ENCODE peak calls at places on chromosomes 4 and X, in ten cellular contexts. O is hypothalamus; J is OCI-LY7; U is AG10803; Q is right atrium auricular region; E is naive thymus-derived CD8-positive, alpha-beta T cell; X is NCI-H2081; G is HCT116; H is SJCRH30; V is activated gamma-delta T cell treated with Interleukin-2 at 50 U/mL for 16 hours. P is an unnamed sample.

GRCh38 chrX:10952619-10953018 is 158.5 kb upstream of the HCCS start:
- DNase-seq in O (no peak), J (no peak), U (peak), Q (no peak), E (no peak), X (no peak), G (no peak), H (no peak), V (no peak), P (no peak)

GRCh38 chr4:80069837-80070788 is 2.9 kb downstream of the ANTXR2 start:
- DNase-seq in O (no peak), J (no peak), U (no peak), Q (no peak), E (no peak), X (no peak), G (peak), H (no peak), V (no peak), P (no peak)

GRCh38 chr4:146369446-146369845 is 152.3 kb downstream of the SLC10A7 start:
- DNase-seq in O (no peak), J (no peak), U (no peak), Q (no peak), E (no peak), X (no peak), G (no peak), H (no peak), V (no peak), P (no peak)

GRCh38 chrX:141405878-141406492 is 163.7 kb upstream of the SPANXC start:
- DNase-seq in O (no peak), J (no peak), U (peak), Q (no peak), E (no peak), X (no peak), G (no peak), H (no peak), V (no peak), P (no peak)

GRCh38 chrX:72644946-72645345 is 69.2 kb downstream of the PHKA1 start:
- DNase-seq in O (no peak), J (no peak), U (no peak), Q (no peak), E (no peak), X (no peak), G (no peak), H (no peak), V (no peak), P (peak)

GRCh38 chr4:37549003-37549402 is 137.2 kb downstream of the RELL1 start:
- DNase-seq in O (no peak), J (no peak), U (peak), Q (no peak), E (no peak), X (no peak), G (no peak), H (peak), V (no peak), P (no peak)

GRCh38 chrX:45781901-45782553 is 581.4 kb upstream of the DIPK2B start:
- DNase-seq in O (no peak), J (no peak), U (peak), Q (no peak), E (no peak), X (peak), G (no peak), H (no peak), V (no peak), P (no peak)

GRCh38 chr4:5018096-5018495 is 1.2 kb downstream of the CYTL1 start:
- DNase-seq in O (no peak), J (no peak), U (no peak), Q (no peak), E (no peak), X (no peak), G (no peak), H (no peak), V (no peak), P (no peak)

GRCh38 chrX:80765226-80765625 is 44.5 kb downstream of the BRWD3 start:
- DNase-seq in O (no peak), J (no peak), U (peak), Q (no peak), E (no peak), X (no peak), G (no peak), H (no peak), V (no peak), P (no peak)

P was measured in RPMI8226.